ENCODE peak calls at places on chromosomes 13 and 19, in six cellular contexts. F, S, Y, C, D and P are unnamed samples.

GRCh38 chr19:29952127-29952526 is 10.1 kb downstream of the URI1 start:
- DNase-seq in F (peak; percentile 42), D (no peak), S (no peak), Y (no peak), C (no peak), P (no peak)

GRCh38 chr13:73000027-73000674 is 58.7 kb upstream of the KLF5 start:
- DNase-seq in D (no peak), F (peak; percentile 79), Y (no peak), C (peak; percentile 29), S (no peak), P (no peak)

GRCh38 chr19:19115954-19116353 is 22.3 kb downstream of the TMEM161A start:
- DNase-seq in D (no peak), S (peak; percentile 88), F (no peak), Y (peak; percentile 45), C (no peak), P (no peak)

GRCh38 chr19:10960314-10961072 is at the start of gene SMARCA4:
- DNase-seq in F (peak; percentile 89), D (peak; percentile 91), S (peak; percentile 96), C (peak; percentile 97), Y (peak; percentile 100), P (peak; percentile 97)

GRCh38 chr13:31982540-31982939 is 49.0 kb upstream of the FRY start:
- DNase-seq in S (no peak), F (peak; percentile 97), D (peak; percentile 99), Y (peak; percentile 66), C (no peak), P (peak; percentile 47)

GRCh38 chr19:29502581-29502850 is 23.3 kb upstream of the VSTM2B start:
- DNase-seq in Y (no peak), S (no peak), D (no peak), F (no peak), C (no peak), P (no peak)

GRCh38 chr13:107612376-107612775 is 603.0 kb downstream of the LIG4 start:
- DNase-seq in C (no peak), Y (no peak), D (no peak), F (no peak), S (no peak), P (no peak)

GRCh38 chr13:39012608-39013007 is 22.0 kb upstream of the STOML3 start:
- DNase-seq in D (no peak), C (no peak), Y (no peak), F (no peak), S (peak; percentile 71), P (no peak)

GRCh38 chr19:16106121-16106520 is 5.6 kb upstream of the RAB8A start:
- DNase-seq in Y (no peak), F (peak; percentile 47), C (no peak), S (no peak), D (no peak), P (peak; percentile 34)

GRCh38 chr19:45097776-45098520 is 5.0 kb downstream of the PPP1R37 start:
- DNase-seq in D (peak; percentile 94), F (peak; percentile 83), C (no peak), Y (peak; percentile 99), S (no peak), P (peak; percentile 94)

GRCh38 chr13:41059896-41060722 is 1.2 kb upstream of the WBP4 start:
- DNase-seq in D (peak; percentile 86), C (peak; percentile 71), S (peak; percentile 92), F (peak; percentile 70), Y (peak; percentile 77), P (peak; percentile 91)

GRCh38 chr13:61954092-61954491 is 538.4 kb upstream of the PCDH20 start:
- DNase-seq in F (peak; percentile 34), C (no peak), S (no peak), Y (no peak), D (no peak), P (no peak)

GRCh38 chr13:39263033-39263432 is 224.8 kb downstream of the NHLRC3 start:
- DNase-seq in S (peak; percentile 54), D (peak; percentile 50), C (peak; percentile 39), Y (peak; percentile 25), F (peak; percentile 54), P (peak; percentile 11)

GRCh38 chr13:54709546-54709945 is 1680.9 kb downstream of the OLFM4 start:
- DNase-seq in S (no peak), D (no peak), C (no peak), F (peak; percentile 60), Y (no peak), P (no peak)